ENCODE peak calls at places on chromosomes 6 and 20, in nine cellular contexts. One of them, this sample, is unnamed.

GRCh38 chr6:3698021-3698420 is 53.5 kb downstream of the PXDC1 start:
- DNase-seq in esophagus muscularis mucosa: no peak
- DNase-seq in prostate gland: no peak
- DNase-seq in HCT116: no peak
- DNase-seq in upper lobe of left lung: no peak
- DNase-seq in breast epithelium: no peak
- DNase-seq in Panc1: no peak
- DNase-seq in sigmoid colon: no peak
- DNase-seq in suprapubic skin: no peak
- DNase-seq in this sample: no peak

GRCh38 chr6:83904395-83904794 is 44.9 kb downstream of the CYB5R4 start:
- DNase-seq in esophagus muscularis mucosa: no peak
- DNase-seq in prostate gland: no peak
- DNase-seq in HCT116: no peak
- DNase-seq in upper lobe of left lung: no peak
- DNase-seq in breast epithelium: no peak
- DNase-seq in Panc1: no peak
- DNase-seq in sigmoid colon: no peak
- DNase-seq in suprapubic skin: no peak
- DNase-seq in this sample: no peak

GRCh38 chr6:35568967-35569606 is 56.4 kb upstream of the TULP1 start:
- DNase-seq in esophagus muscularis mucosa: peak
- DNase-seq in prostate gland: no peak
- DNase-seq in HCT116: no peak
- DNase-seq in upper lobe of left lung: no peak
- DNase-seq in breast epithelium: peak
- DNase-seq in Panc1: no peak
- DNase-seq in sigmoid colon: peak
- DNase-seq in suprapubic skin: peak
- DNase-seq in this sample: peak

GRCh38 chr6:83952830-83953229 is 80.7 kb upstream of the MRAP2 start:
- DNase-seq in esophagus muscularis mucosa: no peak
- DNase-seq in prostate gland: no peak
- DNase-seq in HCT116: no peak
- DNase-seq in upper lobe of left lung: no peak
- DNase-seq in breast epithelium: no peak
- DNase-seq in Panc1: no peak
- DNase-seq in sigmoid colon: no peak
- DNase-seq in suprapubic skin: no peak
- DNase-seq in this sample: peak

GRCh38 chr20:62236674-62236996 is 1.7 kb upstream of the OSBPL2 start:
- DNase-seq in esophagus muscularis mucosa: no peak
- DNase-seq in prostate gland: no peak
- DNase-seq in HCT116: no peak
- DNase-seq in upper lobe of left lung: no peak
- DNase-seq in breast epithelium: no peak
- DNase-seq in Panc1: no peak
- DNase-seq in sigmoid colon: no peak
- DNase-seq in suprapubic skin: no peak
- DNase-seq in this sample: peak

GRCh38 chr20:16363832-16364687 is 209.2 kb downstream of the KIF16B start:
- DNase-seq in esophagus muscularis mucosa: no peak
- DNase-seq in prostate gland: no peak
- DNase-seq in HCT116: no peak
- DNase-seq in upper lobe of left lung: no peak
- DNase-seq in breast epithelium: no peak
- DNase-seq in Panc1: no peak
- DNase-seq in sigmoid colon: no peak
- DNase-seq in suprapubic skin: no peak
- DNase-seq in this sample: no peak

GRCh38 chr20:37640600-37641561 is 52.9 kb upstream of the CTNNBL1 start:
- DNase-seq in esophagus muscularis mucosa: no peak
- DNase-seq in prostate gland: no peak
- DNase-seq in HCT116: no peak
- DNase-seq in upper lobe of left lung: no peak
- DNase-seq in breast epithelium: no peak
- DNase-seq in Panc1: no peak
- DNase-seq in sigmoid colon: no peak
- DNase-seq in suprapubic skin: no peak
- DNase-seq in this sample: no peak

GRCh38 chr6:2658788-2659187 is 91.9 kb downstream of the MYLK4 start:
- DNase-seq in esophagus muscularis mucosa: peak
- DNase-seq in prostate gland: no peak
- DNase-seq in HCT116: peak
- DNase-seq in upper lobe of left lung: no peak
- DNase-seq in breast epithelium: no peak
- DNase-seq in Panc1: no peak
- DNase-seq in sigmoid colon: no peak
- DNase-seq in suprapubic skin: no peak
- DNase-seq in this sample: no peak

GRCh38 chr20:10619427-10619826 is 54.4 kb downstream of the JAG1 start:
- DNase-seq in esophagus muscularis mucosa: no peak
- DNase-seq in prostate gland: no peak
- DNase-seq in HCT116: peak
- DNase-seq in upper lobe of left lung: no peak
- DNase-seq in breast epithelium: no peak
- DNase-seq in Panc1: peak
- DNase-seq in sigmoid colon: no peak
- DNase-seq in suprapubic skin: no peak
- DNase-seq in this sample: peak

GRCh38 chr6:11584264-11584663 is 46.7 kb downstream of the TMEM170B start:
- DNase-seq in esophagus muscularis mucosa: no peak
- DNase-seq in prostate gland: no peak
- DNase-seq in HCT116: no peak
- DNase-seq in upper lobe of left lung: no peak
- DNase-seq in breast epithelium: no peak
- DNase-seq in Panc1: no peak
- DNase-seq in sigmoid colon: no peak
- DNase-seq in suprapubic skin: no peak
- DNase-seq in this sample: no peak

GRCh38 chr6:87196275-87196842 is 41.0 kb downstream of the ZNF292 start:
- DNase-seq in esophagus muscularis mucosa: no peak
- DNase-seq in prostate gland: no peak
- DNase-seq in HCT116: no peak
- DNase-seq in upper lobe of left lung: no peak
- DNase-seq in breast epithelium: no peak
- DNase-seq in Panc1: no peak
- DNase-seq in sigmoid colon: no peak
- DNase-seq in suprapubic skin: no peak
- DNase-seq in this sample: no peak

GRCh38 chr6:44731485-44732095 is 344.1 kb downstream of the CDC5L start:
- DNase-seq in esophagus muscularis mucosa: peak
- DNase-seq in prostate gland: no peak
- DNase-seq in HCT116: no peak
- DNase-seq in upper lobe of left lung: no peak
- DNase-seq in breast epithelium: no peak
- DNase-seq in Panc1: no peak
- DNase-seq in sigmoid colon: no peak
- DNase-seq in suprapubic skin: no peak
- DNase-seq in this sample: no peak

GRCh38 chr6:47701374-47701773 is 3.0 kb downstream of the ADGRF4 start:
- DNase-seq in esophagus muscularis mucosa: no peak
- DNase-seq in prostate gland: no peak
- DNase-seq in HCT116: no peak
- DNase-seq in upper lobe of left lung: no peak
- DNase-seq in breast epithelium: no peak
- DNase-seq in Panc1: no peak
- DNase-seq in sigmoid colon: no peak
- DNase-seq in suprapubic skin: no peak
- DNase-seq in this sample: no peak

DNA sequence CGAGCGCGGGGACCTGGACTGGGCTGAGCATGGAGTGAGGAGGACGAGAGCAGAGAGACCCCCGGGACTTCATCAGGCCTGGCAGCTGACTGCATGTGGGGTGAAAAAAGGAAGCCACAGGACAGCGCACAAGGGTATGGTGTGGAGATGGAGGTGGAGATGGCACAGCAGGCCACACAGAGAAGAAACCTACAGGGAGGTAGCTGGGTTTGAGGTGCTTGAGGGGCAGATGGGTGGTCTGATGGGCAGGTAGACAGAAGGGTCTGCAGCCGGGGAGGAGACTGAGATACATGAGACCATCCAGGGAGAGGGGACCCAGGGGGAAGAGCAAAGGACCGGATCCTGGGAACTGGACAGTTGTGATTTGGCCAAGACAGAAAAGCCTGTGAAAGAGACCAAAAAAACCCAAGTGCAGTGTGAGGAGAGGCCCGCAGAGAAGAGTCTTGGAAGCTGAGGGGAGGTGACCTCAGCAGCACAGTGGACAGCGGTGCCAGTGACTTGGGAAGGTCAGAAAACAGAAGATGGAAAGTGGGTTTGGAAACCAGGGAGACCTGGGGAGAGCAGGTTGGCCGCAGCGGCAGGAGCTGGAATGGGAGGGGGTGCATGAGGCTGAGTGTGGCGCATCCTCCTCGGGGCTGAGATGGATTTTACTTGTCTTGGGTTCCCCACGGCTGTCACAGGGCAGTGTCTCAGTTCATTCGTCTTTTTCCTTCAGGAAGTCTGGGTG is 5.5 kb downstream of the HLA-DPB1 start:
- DNase-seq in esophagus muscularis mucosa: peak
- DNase-seq in prostate gland: no peak
- DNase-seq in HCT116: no peak
- DNase-seq in upper lobe of left lung: no peak
- DNase-seq in breast epithelium: no peak
- DNase-seq in Panc1: no peak
- DNase-seq in sigmoid colon: no peak
- DNase-seq in suprapubic skin: no peak
- DNase-seq in this sample: peak
- TF ChIP-seq POLR2AphosphoS5 in esophagus muscularis mucosa: no peak
- TF ChIP-seq POLR2AphosphoS5 in prostate gland: no peak
- TF ChIP-seq POLR2AphosphoS5 in HCT116: no peak
- TF ChIP-seq POLR2AphosphoS5 in upper lobe of left lung: no peak
- TF ChIP-seq POLR2AphosphoS5 in breast epithelium: no peak
- TF ChIP-seq POLR2AphosphoS5 in Panc1: no peak
- TF ChIP-seq POLR2AphosphoS5 in sigmoid colon: no peak
- TF ChIP-seq POLR2AphosphoS5 in suprapubic skin: no peak
- TF ChIP-seq POLR2AphosphoS5 in this sample: no peak

GRCh38 chr6:34239240-34239825 is 2.7 kb downstream of the HMGA1 start:
- DNase-seq in esophagus muscularis mucosa: peak
- DNase-seq in prostate gland: no peak
- DNase-seq in HCT116: no peak
- DNase-seq in upper lobe of left lung: no peak
- DNase-seq in breast epithelium: no peak
- DNase-seq in Panc1: no peak
- DNase-seq in sigmoid colon: peak
- DNase-seq in suprapubic skin: no peak
- DNase-seq in this sample: no peak

GRCh38 chr6:34236423-34237315 is at the start of gene HMGA1:
- DNase-seq in esophagus muscularis mucosa: peak
- DNase-seq in prostate gland: peak
- DNase-seq in HCT116: no peak
- DNase-seq in upper lobe of left lung: peak
- DNase-seq in breast epithelium: peak
- DNase-seq in Panc1: no peak
- DNase-seq in sigmoid colon: peak
- DNase-seq in suprapubic skin: peak
- DNase-seq in this sample: peak

GRCh38 chr6:34237316-34237721 is 646 bp downstream of the HMGA1 start:
- DNase-seq in esophagus muscularis mucosa: no peak
- DNase-seq in prostate gland: no peak
- DNase-seq in HCT116: no peak
- DNase-seq in upper lobe of left lung: peak
- DNase-seq in breast epithelium: no peak
- DNase-seq in Panc1: no peak
- DNase-seq in sigmoid colon: no peak
- DNase-seq in suprapubic skin: no peak
- DNase-seq in this sample: no peak

GRCh38 chr6:34238507-34239239 is 2.0 kb downstream of the HMGA1 start:
- DNase-seq in esophagus muscularis mucosa: peak
- DNase-seq in prostate gland: no peak
- DNase-seq in HCT116: no peak
- DNase-seq in upper lobe of left lung: no peak
- DNase-seq in breast epithelium: no peak
- DNase-seq in Panc1: no peak
- DNase-seq in sigmoid colon: peak
- DNase-seq in suprapubic skin: no peak
- DNase-seq in this sample: no peak

DNA sequence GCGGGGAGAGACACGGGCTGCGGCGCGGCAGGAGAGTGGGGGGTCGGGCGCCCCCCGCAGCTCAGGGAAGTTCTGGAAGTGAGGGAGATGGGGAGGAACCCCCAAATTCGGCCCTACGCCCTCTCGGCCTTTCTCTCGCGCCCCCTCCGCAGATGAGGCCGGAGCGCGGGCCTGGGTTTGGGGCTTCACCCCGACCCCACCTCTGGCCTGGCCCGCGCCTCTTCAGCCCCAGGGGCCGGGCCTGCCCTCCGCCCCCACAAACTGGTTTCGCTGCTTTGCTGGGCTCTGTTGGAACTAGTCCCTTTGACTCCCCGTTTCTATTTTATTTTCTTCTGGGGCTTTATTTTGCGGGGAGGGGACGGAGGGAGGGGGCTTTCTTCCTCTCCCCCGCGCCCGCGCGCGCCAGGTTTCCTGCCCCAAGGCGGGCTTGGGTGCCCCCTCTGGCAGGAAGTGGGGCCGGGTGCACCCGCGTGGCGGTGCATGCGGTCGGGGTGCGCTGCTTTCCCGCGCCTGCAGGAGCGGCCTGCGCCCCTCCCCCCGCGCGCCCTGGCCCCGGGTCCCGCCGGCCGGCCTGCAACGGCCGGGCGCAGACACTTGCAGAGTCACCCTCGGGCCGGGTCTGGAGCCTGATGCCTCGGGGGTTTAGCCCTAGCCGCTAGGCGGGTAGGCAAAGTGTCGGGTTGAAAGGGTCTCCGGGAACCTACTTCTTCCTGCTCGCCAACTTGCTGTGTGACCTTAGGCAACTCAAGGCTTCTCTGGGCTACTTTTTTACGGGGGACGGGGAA is 1.2 kb downstream of the HMGA1 start:
- DNase-seq in esophagus muscularis mucosa: peak
- DNase-seq in prostate gland: no peak
- DNase-seq in HCT116: no peak
- DNase-seq in upper lobe of left lung: peak
- DNase-seq in breast epithelium: no peak
- DNase-seq in Panc1: no peak
- DNase-seq in sigmoid colon: peak
- DNase-seq in suprapubic skin: no peak
- DNase-seq in this sample: peak
- H3K27ac ChIP-seq in esophagus muscularis mucosa: peak
- H3K27ac ChIP-seq in prostate gland: peak
- H3K27ac ChIP-seq in HCT116: peak
- H3K27ac ChIP-seq in upper lobe of left lung: peak
- H3K27ac ChIP-seq in breast epithelium: peak
- H3K27ac ChIP-seq in Panc1: peak
- H3K27ac ChIP-seq in sigmoid colon: peak
- H3K27ac ChIP-seq in suprapubic skin: peak
- H3K27ac ChIP-seq in this sample: peak

GRCh38 chr6:110471966-110472365 is 4.4 kb downstream of the SLC22A16 start:
- DNase-seq in esophagus muscularis mucosa: peak
- DNase-seq in prostate gland: no peak
- DNase-seq in HCT116: no peak
- DNase-seq in upper lobe of left lung: no peak
- DNase-seq in breast epithelium: no peak
- DNase-seq in Panc1: no peak
- DNase-seq in sigmoid colon: no peak
- DNase-seq in suprapubic skin: no peak
- DNase-seq in this sample: no peak
- TF ChIP-seq CTCF in esophagus muscularis mucosa: no peak
- TF ChIP-seq CTCF in prostate gland: no peak
- TF ChIP-seq CTCF in HCT116: no peak
- TF ChIP-seq CTCF in upper lobe of left lung: no peak
- TF ChIP-seq CTCF in breast epithelium: no peak
- TF ChIP-seq CTCF in Panc1: no peak
- TF ChIP-seq CTCF in sigmoid colon: no peak
- TF ChIP-seq CTCF in suprapubic skin: no peak
- TF ChIP-seq CTCF in this sample: no peak

GRCh38 chr6:15526129-15526764 is 136.6 kb downstream of the DTNBP1 start:
- DNase-seq in esophagus muscularis mucosa: no peak
- DNase-seq in prostate gland: no peak
- DNase-seq in HCT116: no peak
- DNase-seq in upper lobe of left lung: peak
- DNase-seq in breast epithelium: no peak
- DNase-seq in Panc1: no peak
- DNase-seq in sigmoid colon: no peak
- DNase-seq in suprapubic skin: no peak
- DNase-seq in this sample: no peak
- TF ChIP-seq POLR2AphosphoS5 in esophagus muscularis mucosa: no peak
- TF ChIP-seq POLR2AphosphoS5 in prostate gland: no peak
- TF ChIP-seq POLR2AphosphoS5 in HCT116: no peak
- TF ChIP-seq POLR2AphosphoS5 in upper lobe of left lung: no peak
- TF ChIP-seq POLR2AphosphoS5 in breast epithelium: no peak
- TF ChIP-seq POLR2AphosphoS5 in Panc1: no peak
- TF ChIP-seq POLR2AphosphoS5 in sigmoid colon: no peak
- TF ChIP-seq POLR2AphosphoS5 in suprapubic skin: no peak
- TF ChIP-seq POLR2AphosphoS5 in this sample: peak

This sample was measured in GM23338.